ENCODE peak calls at places on chromosomes 7 and 10, in eight cellular contexts. W is left ventricle myocardium inferior, C is B cell, U is cardiac muscle cell, B is choroid plexus epithelial cell, E is activated B cell treated with CpG ODN at 0.5 μM for 24 hours, F is fibroblast of villous mesenchyme, Z is uterus. Y is an unnamed sample.

GRCh38 chr7:37000514-37000913 is 276.2 kb upstream of the AOAH start:
- DNase-seq in U (no peak), C (no peak), Z (no peak), F (no peak), B (no peak), E (no peak), W (no peak), Y (no peak)

GRCh38 chr7:70016044-70016770 is 417.9 kb downstream of the AUTS2 start:
- DNase-seq in Z (peak), F (peak), C (no peak), U (peak), B (peak), E (no peak), W (no peak), Y (no peak)

GRCh38 chr7:46385662-46386309 is 464.7 kb upstream of the IGFBP3 start:
- DNase-seq in B (peak), U (peak), W (no peak), F (peak), Z (no peak), E (no peak), C (no peak), Y (no peak)

GRCh38 chr7:127809285-127809702 is 157.3 kb downstream of the SND1 start:
- DNase-seq in U (peak), E (no peak), C (no peak), B (peak), Z (no peak), F (peak), W (no peak), Y (no peak)

GRCh38 chr7:36265720-36266119 is 112.7 kb downstream of the EEPD1 start:
- DNase-seq in F (peak), E (no peak), W (no peak), Z (no peak), U (peak), B (peak), C (no peak), Y (no peak)

GRCh38 chr10:32054087-32054486 is 2.1 kb downstream of the KIF5B start:
- DNase-seq in E (no peak), W (no peak), F (peak), U (peak), C (no peak), Z (no peak), B (peak), Y (no peak)

GRCh38 chr10:105726149-105726548 is 1085.1 kb downstream of the SORCS3 start:
- DNase-seq in E (no peak), U (no peak), C (no peak), B (no peak), F (no peak), Z (no peak), W (no peak), Y (no peak)

GRCh38 chr10:119422685-119423509 is 119.6 kb downstream of the RGS10 start:
- DNase-seq in C (no peak), U (no peak), B (no peak), W (no peak), Z (no peak), F (no peak), E (no peak), Y (no peak)

GRCh38 chr10:52451817-52452216 is 137.7 kb downstream of the DKK1 start:
- DNase-seq in F (peak), E (no peak), C (no peak), U (peak), W (no peak), Z (no peak), B (peak), Y (no peak)

GRCh38 chr10:12605580-12606405 is 256.4 kb downstream of the CAMK1D start:
- DNase-seq in F (peak), U (peak), Z (peak), B (peak), W (peak), C (peak), E (peak), Y (no peak)

GRCh38 chr7:31688347-31688746 is 1.3 kb downstream of the PPP1R17 start:
- DNase-seq in E (no peak), B (no peak), Z (no peak), U (no peak), C (no peak), F (no peak), W (no peak), Y (peak)

GRCh38 chr10:113283189-113283588 is 269.7 kb upstream of the HABP2 start:
- DNase-seq in B (no peak), Z (no peak), U (no peak), W (no peak), C (no peak), F (no peak), E (no peak), Y (no peak)

GRCh38 chr10:79628988-79629954 is 18.5 kb downstream of the SFTPA1 start:
- DNase-seq in E (no peak), Z (no peak), U (no peak), C (no peak), F (no peak), W (no peak), B (no peak), Y (no peak)

GRCh38 chr7:74399006-74399405 is 54.7 kb upstream of the GTF2IRD1 start:
- DNase-seq in W (no peak), F (no peak), E (no peak), C (no peak), Z (no peak), B (no peak), U (no peak), Y (no peak)

GRCh38 chr7:75885011-75885410 is 6.2 kb downstream of the RHBDD2 start:
- DNase-seq in U (no peak), W (no peak), Z (no peak), C (no peak), B (no peak), F (no peak), E (no peak), Y (no peak)

GRCh38 chr7:128014864-128015263 is 16.4 kb downstream of the LRRC4 start:
- DNase-seq in U (no peak), C (no peak), F (no peak), W (no peak), E (no peak), Z (no peak), B (no peak), Y (no peak)

GRCh38 chr7:148588168-148588890 is 2.2 kb upstream of the C7orf33 start:
- DNase-seq in F (no peak), W (no peak), Z (no peak), B (no peak), E (no peak), C (no peak), U (no peak), Y (no peak)

GRCh38 chr7:99380032-99380822 is 5.7 kb downstream of the ARPC1B start:
- DNase-seq in B (peak), W (no peak), F (peak), Z (no peak), U (peak), C (peak), E (peak), Y (peak)

DNA sequence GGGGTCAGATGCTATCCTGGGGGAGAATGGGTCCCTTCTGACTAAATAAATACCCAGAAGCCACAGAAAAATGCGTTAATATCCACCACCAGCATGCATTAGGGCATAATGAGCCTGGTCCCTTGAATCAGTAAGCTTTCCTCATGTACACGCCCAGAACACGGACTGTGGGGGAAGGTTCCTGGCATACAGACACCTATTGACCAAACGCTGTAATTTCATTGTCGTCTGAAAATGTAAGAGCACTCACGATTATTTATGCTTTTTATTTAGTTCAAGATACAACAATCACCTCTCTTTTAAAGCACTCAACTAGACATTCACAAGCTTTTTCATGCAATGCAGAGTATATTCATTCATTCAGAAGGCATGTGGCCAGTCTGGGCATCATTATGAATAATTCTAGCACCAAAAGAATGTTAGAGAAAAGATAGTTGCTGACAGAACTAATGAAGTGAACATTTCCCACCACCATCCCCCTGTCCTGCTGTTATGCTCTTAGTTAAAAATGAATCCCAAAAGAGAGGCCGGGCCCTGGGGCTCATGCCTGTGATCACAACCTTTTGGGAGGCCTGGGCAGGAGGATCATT is 101.0 kb downstream of the SVIL start:
- DNase-seq in C (no peak), Z (no peak), F (no peak), U (no peak), W (no peak), B (no peak), E (no peak), Y (no peak)
- TF ChIP-seq CTCF in C (no peak), Z (no peak), F (no peak), U (no peak), W (no peak), B (no peak), E (no peak), Y (no peak)

GRCh38 chr7:8363407-8364015 is 69.9 kb upstream of the NXPH1 start:
- DNase-seq in U (no peak), C (no peak), Z (no peak), B (no peak), W (no peak), E (no peak), F (no peak), Y (no peak)

GRCh38 chr7:8360564-8361153 is 72.8 kb upstream of the NXPH1 start:
- DNase-seq in F (no peak), Z (no peak), C (no peak), E (no peak), W (no peak), B (no peak), U (no peak), Y (no peak)

GRCh38 chr7:8362723-8363369 is 70.6 kb upstream of the NXPH1 start:
- DNase-seq in B (no peak), Z (no peak), C (no peak), U (no peak), E (no peak), W (no peak), F (no peak), Y (no peak)

GRCh38 chr7:8365499-8366110 is 67.8 kb upstream of the NXPH1 start:
- DNase-seq in U (no peak), W (no peak), Z (no peak), C (no peak), F (no peak), E (no peak), B (no peak), Y (no peak)
- TF ChIP-seq CTCF in U (no peak), W (peak), Z (no peak), C (no peak), F (no peak), E (no peak), B (no peak), Y (peak)

DNA sequence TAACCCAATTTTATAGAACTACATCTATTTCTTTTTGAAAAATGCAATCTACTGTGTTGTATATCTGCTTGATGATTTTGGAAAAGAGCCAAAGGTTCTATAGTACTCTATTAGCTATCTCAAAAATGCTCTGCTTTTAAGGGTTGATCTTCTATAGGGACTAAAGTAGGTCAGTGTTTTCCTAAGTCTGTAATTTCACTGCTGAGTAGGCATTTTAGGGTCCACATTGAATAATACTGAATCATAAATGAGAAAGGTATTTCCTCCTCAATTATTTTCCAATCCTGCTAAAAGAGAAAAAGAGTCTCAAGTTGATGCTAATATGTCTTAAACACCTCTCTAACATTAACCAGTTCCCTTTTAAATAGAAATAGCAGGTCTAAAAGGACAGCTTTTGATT is 244.2 kb downstream of the LHFPL3 start:
- DNase-seq in E (no peak), C (no peak), F (no peak), B (no peak), W (no peak), Z (no peak), U (no peak), Y (no peak)
- TF ChIP-seq CTCF in E (no peak), C (no peak), F (no peak), B (no peak), W (no peak), Z (no peak), U (no peak), Y (no peak)

GRCh38 chr7:6276911-6277408 is 4.5 kb upstream of the CYTH3 start:
- DNase-seq in E (no peak), Z (no peak), B (peak), C (no peak), U (peak), F (no peak), W (no peak), Y (no peak)

GRCh38 chr7:6278749-6279310 is 6.4 kb upstream of the CYTH3 start:
- DNase-seq in B (no peak), F (no peak), E (no peak), U (no peak), W (no peak), C (no peak), Z (no peak), Y (no peak)

GRCh38 chr7:6277476-6277875 is 5.1 kb upstream of the CYTH3 start:
- DNase-seq in F (no peak), W (no peak), B (no peak), E (no peak), C (no peak), U (no peak), Z (no peak), Y (no peak)

GRCh38 chr7:6279937-6280336 is 7.5 kb upstream of the CYTH3 start:
- DNase-seq in C (no peak), F (no peak), E (no peak), W (no peak), Z (no peak), B (no peak), U (no peak), Y (no peak)

DNA sequence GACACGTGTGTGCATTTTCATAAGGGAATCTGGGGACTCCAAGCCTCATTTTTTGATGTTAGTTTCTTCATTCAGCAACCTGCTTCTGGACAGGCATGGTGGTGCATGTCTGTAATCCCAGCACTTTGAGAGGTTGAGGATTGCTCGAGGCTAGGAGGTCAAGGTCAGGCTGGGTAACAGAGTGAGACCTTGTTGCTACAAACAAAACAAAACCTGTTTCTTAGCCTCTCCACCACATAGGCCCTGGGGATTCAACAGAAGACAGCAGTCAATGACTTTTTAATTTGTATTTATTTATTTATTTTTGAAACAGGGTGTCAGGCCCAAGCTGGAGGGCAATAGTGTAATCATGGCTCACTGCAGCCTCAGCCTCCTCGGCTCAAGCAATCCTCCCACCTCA is 6.9 kb upstream of the CYTH3 start:
- DNase-seq in W (no peak), Z (no peak), C (no peak), U (no peak), E (no peak), F (no peak), B (no peak), Y (no peak)
- TF ChIP-seq CTCF in W (no peak), Z (no peak), C (no peak), U (no peak), E (no peak), F (no peak), B (no peak), Y (no peak)

GRCh38 chr10:24246365-24246764 is 37.4 kb downstream of the KIAA1217 start:
- DNase-seq in F (no peak), C (no peak), W (no peak), E (no peak), B (no peak), U (no peak), Z (no peak), Y (no peak)

GRCh38 chr10:24251547-24251946 is 42.6 kb downstream of the KIAA1217 start:
- DNase-seq in F (no peak), B (no peak), U (no peak), W (no peak), C (no peak), E (no peak), Z (no peak), Y (no peak)

GRCh38 chr10:24247841-24248240 is 38.9 kb downstream of the KIAA1217 start:
- DNase-seq in Z (no peak), B (no peak), E (no peak), W (no peak), F (no peak), U (no peak), C (no peak), Y (no peak)

GRCh38 chr10:24254180-24254579 is 45.2 kb downstream of the KIAA1217 start:
- DNase-seq in E (no peak), W (no peak), B (peak), U (peak), F (no peak), C (no peak), Z (no peak), Y (no peak)

DNA sequence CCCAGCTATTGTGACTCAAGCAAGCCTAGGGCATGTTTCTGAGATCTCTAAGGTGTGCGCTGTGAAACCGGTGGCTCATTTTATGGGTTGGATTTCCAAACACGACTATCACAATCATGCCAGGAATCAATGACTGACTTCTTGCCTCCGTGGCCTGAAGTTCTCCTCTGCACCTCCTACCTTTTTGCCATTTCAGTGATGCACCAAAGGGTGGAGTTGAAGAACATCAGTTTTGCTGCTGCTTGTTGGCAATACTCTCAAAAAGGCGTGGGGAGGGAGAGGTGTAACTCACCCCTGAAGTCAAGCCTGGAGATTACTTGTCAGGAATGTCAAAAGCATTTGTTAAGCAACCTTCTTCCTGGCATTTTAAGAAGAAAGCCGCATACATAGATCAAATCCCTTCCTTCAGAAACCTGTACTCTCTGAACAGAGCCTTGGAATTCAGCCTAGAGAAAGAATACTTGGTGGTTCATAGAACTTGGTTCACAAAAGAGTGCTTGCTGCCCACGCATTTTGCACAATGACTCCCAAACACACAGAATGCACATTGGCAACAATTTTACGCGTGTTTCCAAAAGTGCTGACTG is 41.0 kb downstream of the KIAA1217 start:
- DNase-seq in Z (no peak), W (no peak), U (peak), B (peak), E (no peak), C (no peak), F (no peak), Y (no peak)
- TF ChIP-seq CTCF in Z (no peak), W (no peak), U (no peak), B (peak), E (no peak), C (no peak), F (no peak), Y (no peak)

DNA sequence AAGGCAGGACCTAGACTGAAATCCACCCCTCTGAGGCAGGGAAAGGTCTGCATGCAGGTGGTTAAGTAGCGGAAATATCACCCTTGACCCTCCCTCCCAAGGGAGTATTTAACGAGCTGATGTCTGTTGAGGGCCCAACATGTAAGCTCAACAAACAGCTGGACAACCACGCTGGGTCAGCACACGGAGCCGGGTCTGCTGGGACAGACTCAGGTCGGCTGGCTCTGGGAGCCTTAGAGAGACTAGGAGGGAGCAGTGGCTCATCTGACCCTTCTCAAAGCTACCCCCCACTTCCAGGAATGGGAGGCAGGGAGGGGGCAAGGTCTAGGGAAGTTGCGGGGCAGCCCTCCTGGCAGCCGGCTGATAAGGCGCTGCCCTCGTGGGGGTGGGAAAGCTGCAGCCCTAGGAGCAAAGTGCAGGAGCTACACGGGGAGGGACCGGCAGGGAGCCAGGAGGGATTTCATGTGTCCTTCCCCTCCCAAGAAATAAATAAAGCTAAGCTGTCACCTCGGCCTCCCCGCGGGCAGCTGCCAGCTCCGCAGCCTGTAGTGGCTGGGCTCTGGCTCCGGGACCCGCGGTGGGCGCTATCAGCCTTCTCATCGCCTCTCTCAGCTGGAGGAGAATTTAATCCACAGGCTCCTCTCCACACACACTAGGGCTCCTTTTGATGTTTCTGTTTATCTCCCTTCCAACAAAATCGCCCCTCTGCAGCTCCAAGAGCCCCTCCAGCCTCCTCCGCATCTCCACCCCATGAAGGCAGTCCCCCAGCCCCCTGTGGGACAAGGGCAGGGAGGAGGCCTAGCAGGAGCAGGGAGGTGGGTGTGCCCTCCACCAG is 80.8 kb downstream of the C10orf105 start:
- DNase-seq in C (no peak), U (no peak), W (no peak), E (no peak), B (peak), Z (peak), F (no peak), Y (no peak)
- TF ChIP-seq CTCF in C (no peak), U (no peak), W (no peak), E (no peak), B (no peak), Z (no peak), F (no peak), Y (no peak)

GRCh38 chr7:112748381-112748780 is 41.8 kb downstream of the TMEM168 start:
- DNase-seq in B (no peak), E (no peak), W (no peak), F (no peak), Z (no peak), U (no peak), C (no peak), Y (no peak)

GRCh38 chr7:112752576-112752975 is 37.6 kb downstream of the TMEM168 start:
- DNase-seq in Z (no peak), E (no peak), W (no peak), B (peak), U (peak), F (no peak), C (no peak), Y (no peak)

GRCh38 chr7:112745635-112746034 is 44.6 kb downstream of the TMEM168 start:
- DNase-seq in E (no peak), C (no peak), U (no peak), F (no peak), W (no peak), B (no peak), Z (no peak), Y (no peak)

GRCh38 chr7:112753298-112753697 is 36.9 kb downstream of the TMEM168 start:
- DNase-seq in F (no peak), E (no peak), C (no peak), Z (no peak), U (no peak), W (no peak), B (no peak), Y (no peak)

DNA sequence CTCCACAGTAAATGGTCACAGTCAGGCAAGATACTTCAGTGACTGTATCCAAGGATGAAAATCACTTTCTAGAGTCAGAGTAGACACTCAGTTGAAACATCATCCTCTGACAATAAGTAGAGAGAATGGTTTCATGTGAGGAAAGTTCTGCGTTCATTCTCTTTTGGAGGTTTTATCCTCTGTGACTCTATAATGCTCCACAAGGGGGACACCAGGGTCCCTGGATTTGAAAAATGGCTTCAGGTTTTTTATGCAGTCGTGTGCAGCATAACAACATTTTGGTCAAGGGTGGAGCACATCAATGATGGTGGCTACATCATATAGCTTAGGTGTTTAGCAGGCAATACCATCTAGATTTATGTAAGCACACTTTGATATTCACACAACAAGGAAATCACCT is 40.4 kb downstream of the TMEM168 start:
- DNase-seq in W (no peak), C (no peak), U (no peak), Z (no peak), E (no peak), F (no peak), B (no peak), Y (no peak)
- TF ChIP-seq CTCF in W (no peak), C (no peak), U (no peak), Z (no peak), E (no peak), F (peak), B (peak), Y (peak)

Y was measured in GM12864.